ENCODE peak calls at places on chromosomes 5 and 9, in eight cellular contexts. Q is MCF 10A, S is hepatocyte, P is spleen, O is ascending aorta, F is GM04504, Z is iPS DF 6.9, Y is ureter. A is an unnamed sample.
A peak's percentile ranks its signal among the peaks of the same experiment; 100 is the strongest.

GRCh38 chr5:61232490-61232889 is 70.2 kb upstream of the SMIM15 start:
- DNase-seq in Q (no peak), S (no peak), P (no peak), O (no peak), F (no peak), Z (no peak), Y (no peak), A (no peak)

GRCh38 chr9:113580041-113580953 is 116.8 kb downstream of the RGS3 start:
- DNase-seq in Q (peak; percentile 90), S (no peak), P (peak; percentile 97), O (peak; percentile 83), F (no peak), Z (no peak), Y (peak; percentile 95), A (no peak)

GRCh38 chr5:169812786-169813185 is 167.5 kb downstream of the INSYN2B start:
- DNase-seq in Q (no peak), S (no peak), P (no peak), O (no peak), F (no peak), Z (no peak), Y (no peak), A (no peak)

GRCh38 chr9:89660286-89660685 is 55.5 kb downstream of the GADD45G start:
- DNase-seq in Q (no peak), S (no peak), P (peak; percentile 79), O (no peak), F (no peak), Z (no peak), Y (no peak), A (no peak)

GRCh38 chr9:80957806-80958205 is 731.5 kb downstream of the TLE1 start:
- DNase-seq in Q (no peak), S (no peak), P (no peak), O (no peak), F (no peak), Z (no peak), Y (no peak), A (no peak)

GRCh38 chr9:135087489-135087791 is at the start of gene OLFM1:
- DNase-seq in Q (no peak), S (peak; percentile 85), P (no peak), O (no peak), F (peak; percentile 28), Z (peak; percentile 47), Y (peak; percentile 84), A (no peak)

GRCh38 chr5:161421067-161421466 is 125.5 kb downstream of the GABRB2 start:
- DNase-seq in Q (no peak), S (no peak), P (no peak), O (no peak), F (no peak), Z (no peak), Y (no peak), A (no peak)

GRCh38 chr5:152688561-152689274 is 283.6 kb upstream of the NMUR2 start:
- DNase-seq in Q (peak; percentile 98), S (peak; percentile 61), P (no peak), O (peak; percentile 27), F (peak; percentile 29), Z (no peak), Y (no peak), A (peak; percentile 96)

GRCh38 chr5:15796557-15796956 is 296.6 kb downstream of the FBXL7 start:
- DNase-seq in Q (no peak), S (no peak), P (no peak), O (no peak), F (no peak), Z (peak; percentile 25), Y (no peak), A (no peak)